ENCODE peak calls at places on chromosomes 2 and 18, in four cellular contexts. One of them, this sample, is unnamed.

GRCh38 chr2:37568565-37568964 is 102.9 kb downstream of the CDC42EP3 start:
- DNase-seq in GM12878: no peak
- DNase-seq in HL-60: no peak
- DNase-seq in K562: no peak
- DNase-seq in this sample: no peak

GRCh38 chr2:206443735-206444527 is 599 bp downstream of the ADAM23 start:
- DNase-seq in K562: no peak
- DNase-seq in HL-60: no peak
- DNase-seq in GM12878: no peak
- DNase-seq in this sample: peak

GRCh38 chr2:104425850-104426581 is 427.9 kb upstream of the POU3F3 start:
- DNase-seq in HL-60: no peak
- DNase-seq in K562: no peak
- DNase-seq in GM12878: no peak
- DNase-seq in this sample: no peak

GRCh38 chr2:163417596-163418337 is 318.0 kb downstream of the FIGN start:
- DNase-seq in HL-60: no peak
- DNase-seq in K562: no peak
- DNase-seq in GM12878: no peak
- DNase-seq in this sample: no peak

GRCh38 chr2:85248741-85249524 is 78.9 kb downstream of the TGOLN2 start:
- DNase-seq in K562: no peak
- DNase-seq in HL-60: no peak
- DNase-seq in GM12878: no peak
- DNase-seq in this sample: no peak

GRCh38 chr2:173075781-173076556 is at the start of gene MAP3K20:
- DNase-seq in K562: peak
- DNase-seq in HL-60: peak
- DNase-seq in GM12878: peak
- DNase-seq in this sample: peak

GRCh38 chr18:45186832-45187231 is 428.4 kb upstream of the SLC14A2 start:
- DNase-seq in HL-60: no peak
- DNase-seq in K562: no peak
- DNase-seq in GM12878: no peak
- DNase-seq in this sample: no peak

GRCh38 chr2:240672701-240673190 is 9.9 kb downstream of the AQP12B start:
- DNase-seq in K562: no peak
- DNase-seq in GM12878: no peak
- DNase-seq in HL-60: no peak
- DNase-seq in this sample: no peak

GRCh38 chr2:239380831-239381708 is 19.8 kb downstream of the HDAC4 start:
- DNase-seq in HL-60: no peak
- DNase-seq in GM12878: peak
- DNase-seq in K562: no peak
- DNase-seq in this sample: no peak

GRCh38 chr18:28905509-28905908 is 728.6 kb upstream of the CDH2 start:
- DNase-seq in K562: no peak
- DNase-seq in GM12878: no peak
- DNase-seq in HL-60: no peak
- DNase-seq in this sample: no peak

GRCh38 chr18:22283397-22283796 is 114.0 kb downstream of the GATA6 start:
- DNase-seq in K562: no peak
- DNase-seq in HL-60: no peak
- DNase-seq in GM12878: no peak
- DNase-seq in this sample: no peak

GRCh38 chr2:168044579-168044978 is 202.8 kb downstream of the STK39 start:
- DNase-seq in HL-60: no peak
- DNase-seq in GM12878: no peak
- DNase-seq in K562: no peak
- DNase-seq in this sample: no peak

GRCh38 chr18:27839141-27839540 is 337.8 kb downstream of the CDH2 start:
- DNase-seq in GM12878: no peak
- DNase-seq in K562: no peak
- DNase-seq in HL-60: no peak
- DNase-seq in this sample: no peak

GRCh38 chr2:237754182-237754581 is 44.4 kb upstream of the RBM44 start:
- DNase-seq in K562: no peak
- DNase-seq in GM12878: no peak
- DNase-seq in HL-60: no peak
- DNase-seq in this sample: no peak

GRCh38 chr18:68839701-68840100 is 41.8 kb downstream of the CCDC102B start:
- DNase-seq in GM12878: no peak
- DNase-seq in K562: no peak
- DNase-seq in HL-60: no peak
- DNase-seq in this sample: no peak

GRCh38 chr2:3665886-3666612 is 8.0 kb downstream of the ALLC start:
- DNase-seq in GM12878: no peak
- DNase-seq in HL-60: no peak
- DNase-seq in K562: no peak
- DNase-seq in this sample: no peak

GRCh38 chr18:62510744-62511143 is 12.1 kb upstream of the ZCCHC2 start:
- DNase-seq in HL-60: no peak
- DNase-seq in K562: no peak
- DNase-seq in GM12878: no peak
- DNase-seq in this sample: no peak

GRCh38 chr18:28728891-28729290 is 552.0 kb upstream of the CDH2 start:
- DNase-seq in GM12878: no peak
- DNase-seq in HL-60: no peak
- DNase-seq in K562: no peak
- DNase-seq in this sample: no peak

GRCh38 chr2:174339571-174339966 is 4.8 kb downstream of the SP9 start:
- DNase-seq in GM12878: no peak
- DNase-seq in HL-60: no peak
- DNase-seq in K562: no peak
- DNase-seq in this sample: no peak

DNA sequence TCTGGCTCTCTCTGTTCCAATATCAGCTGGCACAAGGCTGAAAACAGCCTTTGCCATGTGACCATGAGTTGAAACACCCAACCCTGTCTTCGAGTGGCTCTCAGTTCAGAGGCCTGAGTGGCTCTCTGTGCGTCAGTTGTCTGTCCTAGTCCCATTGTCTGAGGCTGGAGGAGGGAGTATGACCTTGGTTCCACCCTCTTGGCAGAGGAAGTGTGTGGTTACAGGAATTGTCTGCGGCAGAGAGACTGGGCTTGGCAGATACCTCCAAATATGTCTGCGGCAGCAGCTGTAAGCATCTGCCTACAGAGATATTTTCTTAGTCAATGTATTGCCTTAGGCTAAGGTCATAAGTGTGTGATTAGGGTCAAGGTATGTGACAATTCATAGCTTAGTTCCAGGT is 32.6 kb downstream of the CNGA3 start:
- DNase-seq in GM12878: no peak
- DNase-seq in HL-60: no peak
- DNase-seq in K562: no peak
- DNase-seq in this sample: no peak
- TF ChIP-seq SPI1 in GM12878: no peak
- TF ChIP-seq SPI1 in HL-60: peak
- TF ChIP-seq SPI1 in K562: no peak
- TF ChIP-seq SPI1 in this sample: no peak

GRCh38 chr18:457120-457519 is 43.4 kb downstream of the COLEC12 start:
- DNase-seq in HL-60: peak
- DNase-seq in GM12878: no peak
- DNase-seq in K562: no peak
- DNase-seq in this sample: no peak
- TF ChIP-seq POLR2AphosphoS5 in HL-60: peak
- TF ChIP-seq POLR2AphosphoS5 in GM12878: no peak
- TF ChIP-seq POLR2AphosphoS5 in K562: no peak
- TF ChIP-seq POLR2AphosphoS5 in this sample: no peak

DNA sequence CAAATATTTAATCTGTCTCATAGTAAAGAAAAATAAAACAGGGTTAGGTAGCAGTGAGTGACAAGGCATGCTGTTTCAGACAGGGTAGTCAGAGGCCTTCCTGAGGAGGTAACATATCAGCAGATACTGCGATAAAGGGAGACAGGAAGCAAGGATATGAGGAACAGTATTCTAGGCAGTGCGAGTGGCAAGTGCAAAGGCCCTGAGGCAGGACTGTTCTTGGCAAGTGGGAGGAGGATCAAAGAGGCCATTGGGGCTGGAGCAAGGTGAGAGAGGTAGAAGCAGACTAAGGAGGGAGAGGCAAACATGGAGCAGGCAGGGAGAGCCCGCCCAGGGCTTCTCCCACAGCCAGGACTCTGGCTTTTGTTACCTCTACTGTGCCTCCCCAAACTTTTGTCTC is 33.6 kb downstream of the GAD1 start:
- DNase-seq in K562: no peak
- DNase-seq in GM12878: no peak
- DNase-seq in HL-60: no peak
- DNase-seq in this sample: no peak
- TF ChIP-seq SPI1 in K562: no peak
- TF ChIP-seq SPI1 in GM12878: no peak
- TF ChIP-seq SPI1 in HL-60: no peak
- TF ChIP-seq SPI1 in this sample: no peak

GRCh38 chr2:55282110-55282917 is 13.3 kb upstream of the MTIF2 start:
- DNase-seq in GM12878: peak
- DNase-seq in HL-60: peak
- DNase-seq in K562: peak
- DNase-seq in this sample: peak
- TF ChIP-seq POLR2AphosphoS5 in GM12878: peak
- TF ChIP-seq POLR2AphosphoS5 in HL-60: peak
- TF ChIP-seq POLR2AphosphoS5 in K562: peak
- TF ChIP-seq POLR2AphosphoS5 in this sample: peak

GRCh38 chr2:196108604-196109003 is 40.0 kb upstream of the DNAH7 start:
- DNase-seq in K562: no peak
- DNase-seq in HL-60: no peak
- DNase-seq in GM12878: no peak
- DNase-seq in this sample: no peak

GRCh38 chr2:196113061-196113974 is 44.7 kb upstream of the DNAH7 start:
- DNase-seq in K562: no peak
- DNase-seq in HL-60: no peak
- DNase-seq in GM12878: no peak
- DNase-seq in this sample: no peak

GRCh38 chr2:196112408-196113039 is 43.9 kb upstream of the DNAH7 start:
- DNase-seq in HL-60: no peak
- DNase-seq in K562: no peak
- DNase-seq in GM12878: no peak
- DNase-seq in this sample: no peak
- TF ChIP-seq SPI1 in HL-60: no peak
- TF ChIP-seq SPI1 in K562: no peak
- TF ChIP-seq SPI1 in GM12878: no peak
- TF ChIP-seq SPI1 in this sample: no peak

DNA sequence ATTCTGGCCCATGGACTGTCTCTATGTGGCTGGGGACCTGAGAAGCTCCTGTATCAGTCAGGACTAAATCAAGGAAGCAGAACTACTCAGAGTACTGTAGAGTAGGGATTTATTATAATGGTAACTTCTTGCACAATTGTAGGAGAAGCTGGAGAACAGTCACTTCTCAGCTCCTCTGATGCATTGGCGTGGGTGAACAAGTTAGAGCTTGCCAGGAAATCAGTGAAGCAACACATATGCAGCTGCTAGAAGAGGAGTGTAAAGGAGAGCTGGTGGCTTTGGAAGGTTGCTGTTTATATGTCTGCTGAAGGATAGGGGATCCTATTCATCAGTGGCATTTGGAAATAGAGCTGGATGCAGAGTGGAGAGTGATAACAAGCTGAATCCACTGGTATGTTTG is 215.5 kb upstream of the CWC22 start:
- DNase-seq in GM12878: no peak
- DNase-seq in HL-60: no peak
- DNase-seq in K562: no peak
- DNase-seq in this sample: no peak
- TF ChIP-seq POLR2AphosphoS5 in GM12878: no peak
- TF ChIP-seq POLR2AphosphoS5 in HL-60: no peak
- TF ChIP-seq POLR2AphosphoS5 in K562: no peak
- TF ChIP-seq POLR2AphosphoS5 in this sample: no peak

GRCh38 chr18:58017267-58017666 is 26.8 kb upstream of the NEDD4L start:
- DNase-seq in GM12878: no peak
- DNase-seq in K562: no peak
- DNase-seq in HL-60: no peak
- DNase-seq in this sample: no peak
- TF ChIP-seq SPI1 in GM12878: no peak
- TF ChIP-seq SPI1 in K562: no peak
- TF ChIP-seq SPI1 in HL-60: no peak
- TF ChIP-seq SPI1 in this sample: no peak

This sample was measured in GM12891.